ENCODE peak calls at places on chromosomes 6 and 20, in seven cellular contexts. I is CD8-positive, alpha-beta T cell; V is Right ventricle myocardium superior; Q is SHP77; S is ACHN; M is fibroblast of lung; P is myocyte. T is an unnamed sample.

GRCh38 chr6:25628471-25629201 is 23.4 kb upstream of the SCGN start:
- DNase-seq in I (no peak), Q (no peak), V (no peak), S (no peak), P (no peak), M (no peak), T (no peak)

GRCh38 chr6:148451690-148452089 is 109.1 kb downstream of the SASH1 start:
- DNase-seq in I (no peak), P (no peak), S (no peak), Q (no peak), V (no peak), M (no peak), T (no peak)

GRCh38 chr6:104714796-104715195 is 144.9 kb downstream of the HACE1 start:
- DNase-seq in Q (no peak), V (no peak), I (no peak), P (no peak), S (no peak), M (no peak), T (no peak)

GRCh38 chr6:39184906-39185580 is 44.2 kb downstream of the KCNK5 start:
- DNase-seq in P (no peak), V (no peak), S (peak), I (no peak), Q (no peak), M (no peak), T (peak)

GRCh38 chr6:33958208-33958862 is 154.5 kb upstream of the MLN start:
- DNase-seq in M (no peak), P (no peak), I (no peak), S (no peak), Q (no peak), V (no peak), T (no peak)

GRCh38 chr20:37526238-37526838 is 1.3 kb downstream of the BLCAP start:
- DNase-seq in V (no peak), I (no peak), P (peak), Q (no peak), M (peak), S (peak), T (peak)

GRCh38 chr6:167826230-167827061 is at the start of gene AFDN:
- DNase-seq in M (peak), V (peak), S (peak), P (peak), Q (no peak), I (peak), T (peak)

GRCh38 chr6:135087803-135088202 is 33.2 kb upstream of the HBS1L start:
- DNase-seq in S (no peak), Q (no peak), V (no peak), I (peak), P (peak), M (no peak), T (no peak)

GRCh38 chr6:7905416-7905815 is 5.2 kb downstream of the TXNDC5 start:
- DNase-seq in M (no peak), V (no peak), Q (no peak), S (no peak), I (no peak), P (no peak), T (no peak)

GRCh38 chr20:25338112-25339023 is 52.3 kb downstream of the ABHD12 start:
- DNase-seq in V (no peak), S (no peak), M (no peak), I (no peak), P (no peak), Q (no peak), T (no peak)

GRCh38 chr20:25453035-25453810 is 45.8 kb downstream of the GINS1 start:
- DNase-seq in I (no peak), P (no peak), V (no peak), S (peak), Q (peak), M (peak), T (no peak)

GRCh38 chr6:108068618-108069017 is 5.9 kb downstream of the OSTM1 start:
- DNase-seq in M (no peak), S (no peak), Q (no peak), V (no peak), I (no peak), P (no peak), T (no peak)

GRCh38 chr20:51510169-51510568 is 32.4 kb downstream of the NFATC2 start:
- DNase-seq in V (no peak), P (no peak), S (no peak), Q (no peak), I (no peak), M (no peak), T (no peak)

GRCh38 chr6:84569882-84570281 is 194.5 kb downstream of the TBX18 start:
- DNase-seq in M (no peak), I (no peak), Q (no peak), P (no peak), V (no peak), S (no peak), T (no peak)

GRCh38 chr20:46970937-46971630 is 76.4 kb downstream of the EYA2 start:
- DNase-seq in V (no peak), S (peak), M (peak), P (no peak), I (no peak), Q (no peak), T (peak)

GRCh38 chr6:32086661-32087573 is 22.2 kb downstream of the TNXB start:
- DNase-seq in Q (no peak), I (no peak), V (no peak), P (peak), S (peak), M (peak), T (peak)

GRCh38 chr20:36298061-36298460 is 8.1 kb upstream of the DLGAP4 start:
- DNase-seq in M (no peak), I (no peak), P (no peak), Q (no peak), V (no peak), S (no peak), T (no peak)